ENCODE peak calls at places on chromosomes 12 and 14, in seven cellular contexts. One of them, this sample, is unnamed.

GRCh38 chr12:49866859-49867579 is 24.1 kb upstream of the BCDIN3D start:
- DNase-seq in CD4-positive, alpha-beta T cell: peak
- DNase-seq in AG04450: peak
- DNase-seq in endodermal cell: peak
- DNase-seq in A549: peak
- DNase-seq in AG09309: no peak
- DNase-seq in MM.1S: peak
- DNase-seq in this sample: peak

GRCh38 chr14:56587701-56588100 is 8.1 kb downstream of the TMEM260 start:
- DNase-seq in A549: no peak
- DNase-seq in MM.1S: no peak
- DNase-seq in CD4-positive, alpha-beta T cell: no peak
- DNase-seq in AG04450: no peak
- DNase-seq in endodermal cell: no peak
- DNase-seq in AG09309: no peak
- DNase-seq in this sample: no peak

GRCh38 chr12:29830391-29830790 is 46.6 kb upstream of the TMTC1 start:
- DNase-seq in A549: no peak
- DNase-seq in MM.1S: no peak
- DNase-seq in AG09309: no peak
- DNase-seq in endodermal cell: no peak
- DNase-seq in CD4-positive, alpha-beta T cell: no peak
- DNase-seq in AG04450: no peak
- DNase-seq in this sample: no peak

GRCh38 chr14:45785240-45785639 is 532.2 kb upstream of the MIS18BP1 start:
- DNase-seq in CD4-positive, alpha-beta T cell: no peak
- DNase-seq in AG04450: no peak
- DNase-seq in AG09309: no peak
- DNase-seq in endodermal cell: no peak
- DNase-seq in MM.1S: no peak
- DNase-seq in A549: peak
- DNase-seq in this sample: no peak

GRCh38 chr12:32896438-32897275 is at the start of gene PKP2:
- DNase-seq in MM.1S: peak
- DNase-seq in endodermal cell: peak
- DNase-seq in A549: peak
- DNase-seq in AG09309: no peak
- DNase-seq in AG04450: no peak
- DNase-seq in CD4-positive, alpha-beta T cell: no peak
- DNase-seq in this sample: peak

GRCh38 chr14:65750906-65751305 is 338.4 kb downstream of the FUT8 start:
- DNase-seq in endodermal cell: no peak
- DNase-seq in AG04450: no peak
- DNase-seq in CD4-positive, alpha-beta T cell: no peak
- DNase-seq in AG09309: no peak
- DNase-seq in MM.1S: no peak
- DNase-seq in A549: no peak
- DNase-seq in this sample: no peak

GRCh38 chr12:96500686-96501085 is 11.3 kb downstream of the CFAP54 start:
- DNase-seq in AG09309: no peak
- DNase-seq in MM.1S: peak
- DNase-seq in A549: no peak
- DNase-seq in CD4-positive, alpha-beta T cell: no peak
- DNase-seq in endodermal cell: no peak
- DNase-seq in AG04450: no peak
- DNase-seq in this sample: no peak

GRCh38 chr12:109098142-109098652 is 800 bp downstream of the UNG start:
- DNase-seq in AG09309: no peak
- DNase-seq in AG04450: no peak
- DNase-seq in MM.1S: peak
- DNase-seq in A549: no peak
- DNase-seq in CD4-positive, alpha-beta T cell: peak
- DNase-seq in endodermal cell: no peak
- DNase-seq in this sample: peak

GRCh38 chr14:93994919-93995682 is 2.0 kb upstream of the CCDC197 start:
- DNase-seq in endodermal cell: peak
- DNase-seq in MM.1S: no peak
- DNase-seq in A549: peak
- DNase-seq in CD4-positive, alpha-beta T cell: no peak
- DNase-seq in AG09309: peak
- DNase-seq in AG04450: peak
- DNase-seq in this sample: no peak

DNA sequence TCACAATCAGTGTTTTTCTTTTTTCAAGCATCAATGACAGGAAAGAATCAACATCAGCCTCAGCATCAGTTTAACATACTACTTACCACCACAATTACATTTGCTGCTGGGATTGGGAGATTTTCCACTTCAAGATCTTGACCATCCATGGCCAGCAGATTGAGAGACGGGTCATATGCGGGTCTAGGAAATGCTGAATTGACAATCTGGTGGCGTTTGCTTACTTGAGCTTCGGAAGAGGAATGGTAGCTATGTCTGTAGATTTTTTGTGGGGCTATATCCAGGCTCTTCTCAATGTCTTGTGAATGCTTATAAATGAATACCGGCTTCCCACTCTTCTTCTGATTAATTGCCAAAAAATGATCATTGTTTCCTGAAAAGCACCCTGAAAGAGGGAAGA is 27.9 kb downstream of the PTPRR start:
- DNase-seq in AG04450: no peak
- DNase-seq in CD4-positive, alpha-beta T cell: no peak
- DNase-seq in endodermal cell: no peak
- DNase-seq in AG09309: no peak
- DNase-seq in A549: no peak
- DNase-seq in MM.1S: no peak
- DNase-seq in this sample: no peak
- TF ChIP-seq CTCF in AG04450: no peak
- TF ChIP-seq CTCF in CD4-positive, alpha-beta T cell: no peak
- TF ChIP-seq CTCF in endodermal cell: no peak
- TF ChIP-seq CTCF in AG09309: no peak
- TF ChIP-seq CTCF in A549: no peak
- TF ChIP-seq CTCF in MM.1S: no peak
- TF ChIP-seq CTCF in this sample: no peak

GRCh38 chr12:132569856-132570480 is 40.4 kb downstream of the LRCOL1 start:
- DNase-seq in MM.1S: no peak
- DNase-seq in AG04450: no peak
- DNase-seq in A549: no peak
- DNase-seq in endodermal cell: no peak
- DNase-seq in CD4-positive, alpha-beta T cell: no peak
- DNase-seq in AG09309: no peak
- DNase-seq in this sample: no peak
- TF ChIP-seq CTCF in MM.1S: no peak
- TF ChIP-seq CTCF in AG04450: no peak
- TF ChIP-seq CTCF in A549: no peak
- TF ChIP-seq CTCF in endodermal cell: no peak
- TF ChIP-seq CTCF in CD4-positive, alpha-beta T cell: no peak
- TF ChIP-seq CTCF in AG09309: no peak
- TF ChIP-seq CTCF in this sample: no peak

GRCh38 chr12:88391556-88391955 is 188.7 kb downstream of the KITLG start:
- DNase-seq in endodermal cell: no peak
- DNase-seq in MM.1S: peak
- DNase-seq in AG04450: peak
- DNase-seq in A549: peak
- DNase-seq in AG09309: peak
- DNase-seq in CD4-positive, alpha-beta T cell: no peak
- DNase-seq in this sample: no peak

GRCh38 chr12:88388566-88389269 is 191.6 kb downstream of the KITLG start:
- DNase-seq in endodermal cell: no peak
- DNase-seq in AG09309: peak
- DNase-seq in AG04450: no peak
- DNase-seq in A549: no peak
- DNase-seq in MM.1S: no peak
- DNase-seq in CD4-positive, alpha-beta T cell: no peak
- DNase-seq in this sample: no peak

GRCh38 chr12:88390811-88391210 is 189.5 kb downstream of the KITLG start:
- DNase-seq in CD4-positive, alpha-beta T cell: no peak
- DNase-seq in A549: no peak
- DNase-seq in AG04450: no peak
- DNase-seq in AG09309: no peak
- DNase-seq in MM.1S: no peak
- DNase-seq in endodermal cell: no peak
- DNase-seq in this sample: no peak

GRCh38 chr12:88393017-88393767 is 187.1 kb downstream of the KITLG start:
- DNase-seq in A549: peak
- DNase-seq in CD4-positive, alpha-beta T cell: no peak
- DNase-seq in AG04450: no peak
- DNase-seq in MM.1S: peak
- DNase-seq in AG09309: no peak
- DNase-seq in endodermal cell: peak
- DNase-seq in this sample: no peak
- TF ChIP-seq CTCF in A549: peak
- TF ChIP-seq CTCF in CD4-positive, alpha-beta T cell: no peak
- TF ChIP-seq CTCF in AG04450: peak
- TF ChIP-seq CTCF in MM.1S: peak
- TF ChIP-seq CTCF in AG09309: peak
- TF ChIP-seq CTCF in endodermal cell: peak
- TF ChIP-seq CTCF in this sample: peak

DNA sequence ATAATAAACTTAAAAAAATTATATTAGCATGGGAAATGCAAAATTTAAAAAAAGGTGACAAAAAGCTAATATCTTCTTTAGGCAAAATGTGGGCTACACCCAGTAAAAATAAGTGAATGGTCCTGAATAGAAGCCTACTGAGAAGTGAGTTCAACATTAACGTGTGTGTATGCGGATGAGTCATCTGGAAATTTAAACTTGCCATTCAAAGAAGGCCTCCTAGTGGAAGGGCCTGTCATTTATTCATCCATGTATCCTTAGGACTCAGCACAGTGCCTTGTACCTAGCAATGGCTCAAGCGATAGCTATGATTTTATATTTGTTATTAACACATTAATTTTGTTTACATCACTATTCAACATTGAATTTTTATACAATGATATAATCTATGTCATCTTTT is 226.2 kb downstream of the NUBPL start:
- DNase-seq in MM.1S: no peak
- DNase-seq in AG09309: no peak
- DNase-seq in AG04450: no peak
- DNase-seq in A549: peak
- DNase-seq in CD4-positive, alpha-beta T cell: no peak
- DNase-seq in endodermal cell: no peak
- DNase-seq in this sample: no peak
- TF ChIP-seq CTCF in MM.1S: no peak
- TF ChIP-seq CTCF in AG09309: no peak
- TF ChIP-seq CTCF in AG04450: peak
- TF ChIP-seq CTCF in A549: peak
- TF ChIP-seq CTCF in CD4-positive, alpha-beta T cell: no peak
- TF ChIP-seq CTCF in endodermal cell: peak
- TF ChIP-seq CTCF in this sample: no peak

GRCh38 chr14:51439896-51440295 is 199.8 kb downstream of the TMX1 start:
- DNase-seq in CD4-positive, alpha-beta T cell: no peak
- DNase-seq in A549: no peak
- DNase-seq in MM.1S: no peak
- DNase-seq in AG04450: no peak
- DNase-seq in AG09309: no peak
- DNase-seq in endodermal cell: no peak
- DNase-seq in this sample: no peak
- TF ChIP-seq CTCF in CD4-positive, alpha-beta T cell: no peak
- TF ChIP-seq CTCF in A549: no peak
- TF ChIP-seq CTCF in MM.1S: no peak
- TF ChIP-seq CTCF in AG04450: no peak
- TF ChIP-seq CTCF in AG09309: no peak
- TF ChIP-seq CTCF in endodermal cell: no peak
- TF ChIP-seq CTCF in this sample: no peak

GRCh38 chr12:6337958-6338406 is 3.9 kb downstream of the TNFRSF1A start:
- DNase-seq in AG04450: no peak
- DNase-seq in A549: peak
- DNase-seq in MM.1S: no peak
- DNase-seq in AG09309: no peak
- DNase-seq in endodermal cell: peak
- DNase-seq in CD4-positive, alpha-beta T cell: no peak
- DNase-seq in this sample: no peak

GRCh38 chr12:6336859-6337744 is 4.8 kb downstream of the TNFRSF1A start:
- DNase-seq in endodermal cell: no peak
- DNase-seq in MM.1S: no peak
- DNase-seq in AG09309: no peak
- DNase-seq in CD4-positive, alpha-beta T cell: peak
- DNase-seq in A549: no peak
- DNase-seq in AG04450: no peak
- DNase-seq in this sample: no peak

GRCh38 chr12:6335451-6336078 is 6.3 kb downstream of the TNFRSF1A start:
- DNase-seq in AG04450: peak
- DNase-seq in AG09309: no peak
- DNase-seq in CD4-positive, alpha-beta T cell: peak
- DNase-seq in A549: peak
- DNase-seq in endodermal cell: peak
- DNase-seq in MM.1S: peak
- DNase-seq in this sample: no peak

GRCh38 chr12:6334940-6335450 is 6.9 kb downstream of the TNFRSF1A start:
- DNase-seq in AG04450: no peak
- DNase-seq in AG09309: no peak
- DNase-seq in CD4-positive, alpha-beta T cell: no peak
- DNase-seq in A549: no peak
- DNase-seq in endodermal cell: peak
- DNase-seq in MM.1S: no peak
- DNase-seq in this sample: no peak

DNA sequence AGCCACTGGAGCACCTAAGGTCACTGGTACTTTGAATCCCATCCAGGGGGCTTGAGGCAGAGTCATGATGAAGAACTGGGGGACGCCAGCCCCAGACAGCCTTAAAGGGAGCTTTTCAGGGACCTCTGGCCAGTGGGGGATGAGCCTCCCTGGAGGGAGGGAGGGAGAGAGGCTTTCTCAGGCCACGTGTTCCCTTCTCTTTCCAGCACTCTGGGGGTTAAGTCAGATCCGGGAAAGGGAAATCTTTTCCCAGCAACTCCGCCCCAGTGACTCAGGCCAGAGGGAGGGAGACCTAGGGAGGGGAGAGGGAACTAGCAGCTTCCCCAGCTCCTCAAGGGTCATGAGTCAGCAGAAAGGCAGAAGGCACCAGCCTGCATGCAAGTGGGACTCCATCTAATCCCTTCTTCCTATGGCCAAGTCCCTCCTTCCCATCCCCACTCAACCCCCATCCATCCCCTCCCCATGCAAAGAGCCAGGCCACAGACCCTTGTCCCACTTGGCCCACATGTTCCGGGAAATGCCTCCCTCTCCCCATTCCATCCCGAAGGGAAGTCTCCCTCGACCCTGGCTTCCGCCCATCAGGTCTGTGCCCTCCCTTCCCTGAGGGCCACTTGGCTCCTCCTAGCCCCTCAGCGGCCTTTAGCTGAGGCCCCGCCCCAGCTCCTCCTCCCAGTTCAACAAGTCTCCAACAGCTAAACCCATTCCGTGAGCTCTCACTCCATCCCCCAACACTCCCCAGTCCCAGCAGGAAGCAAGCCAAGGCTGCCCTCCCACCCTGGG is 5.6 kb downstream of the TNFRSF1A start:
- DNase-seq in MM.1S: peak
- DNase-seq in A549: peak
- DNase-seq in AG04450: peak
- DNase-seq in CD4-positive, alpha-beta T cell: peak
- DNase-seq in endodermal cell: peak
- DNase-seq in AG09309: peak
- DNase-seq in this sample: peak
- TF ChIP-seq CTCF in MM.1S: no peak
- TF ChIP-seq CTCF in A549: no peak
- TF ChIP-seq CTCF in AG04450: no peak
- TF ChIP-seq CTCF in CD4-positive, alpha-beta T cell: no peak
- TF ChIP-seq CTCF in endodermal cell: no peak
- TF ChIP-seq CTCF in AG09309: no peak
- TF ChIP-seq CTCF in this sample: no peak

This sample was measured in osteocyte.